ENCODE peak calls at places on chromosomes 6 and 20, in four cellular contexts. O is iPS-NIHi11, Y is ELR, W is Right ventricle myocardium superior. M is an unnamed sample.

GRCh38 chr20:36604952-36605308 is 649 bp upstream of the RAB5IF start:
- DNase-seq in Y (no peak), O (no peak), W (peak; percentile 55), M (no peak)

GRCh38 chr6:56637640-56638039 is 5.0 kb downstream of the DST start:
- DNase-seq in O (peak; percentile 28), W (no peak), Y (peak; percentile 89), M (peak; percentile 82)

GRCh38 chr6:43834528-43835145 is 64.6 kb downstream of the VEGFA start:
- DNase-seq in O (no peak), W (no peak), Y (no peak), M (no peak)

GRCh38 chr6:169199625-169200335 is 53.9 kb downstream of the THBS2 start:
- DNase-seq in W (no peak), Y (no peak), O (no peak), M (no peak)

GRCh38 chr6:144824018-144824417 is 538.9 kb downstream of the UTRN start:
- DNase-seq in Y (no peak), O (no peak), W (no peak), M (no peak)

GRCh38 chr6:30325150-30325872 is 1.4 kb upstream of the TRIM39 start:
- DNase-seq in W (peak; percentile 56), O (no peak), Y (peak; percentile 86), M (peak; percentile 58)

GRCh38 chr20:33490023-33490933 is at the start of gene CBFA2T2:
- DNase-seq in W (no peak), Y (peak; percentile 78), O (no peak), M (peak; percentile 63)

GRCh38 chr6:74280130-74280692 is 584.2 kb downstream of the CD109 start:
- DNase-seq in Y (no peak), O (no peak), W (no peak), M (no peak)

GRCh38 chr6:155461636-155462035 is 6.0 kb upstream of the NOX3 start:
- DNase-seq in W (no peak), Y (no peak), O (no peak), M (no peak)

GRCh38 chr20:23050847-23051627 is 1.6 kb upstream of the THBD start:
- DNase-seq in Y (peak; percentile 57), W (peak; percentile 93), O (peak; percentile 75), M (peak; percentile 71)

GRCh38 chr6:112114577-112115223 is 27.3 kb downstream of the FAM229B start:
- DNase-seq in O (no peak), Y (no peak), W (no peak), M (no peak)

GRCh38 chr6:4819706-4820283 is 43.6 kb downstream of the CDYL start:
- DNase-seq in Y (peak; percentile 53), O (peak; percentile 11), W (no peak), M (peak; percentile 43)

GRCh38 chr20:19275630-19276071 is 63.2 kb downstream of the SLC24A3 start:
- DNase-seq in Y (no peak), W (peak; percentile 72), O (no peak), M (peak; percentile 27)

GRCh38 chr20:25510721-25511120 is 74.6 kb downstream of the NINL start:
- DNase-seq in O (no peak), Y (no peak), W (no peak), M (no peak)

GRCh38 chr6:141110486-141110885 is 1022.2 kb upstream of the GJE1 start:
- DNase-seq in Y (peak; percentile 60), O (no peak), W (no peak), M (no peak)

GRCh38 chr20:13355386-13355785 is 134.3 kb downstream of the ISM1 start:
- DNase-seq in Y (no peak), W (no peak), O (no peak), M (no peak)

GRCh38 chr6:155224031-155224451 is 39.8 kb upstream of the CLDN20 start:
- DNase-seq in Y (peak; percentile 96), O (no peak), W (no peak), M (peak; percentile 84)

GRCh38 chr6:2651536-2651935 is 99.2 kb downstream of the MYLK4 start:
- DNase-seq in W (no peak), Y (no peak), O (no peak), M (no peak)

GRCh38 chr6:156686940-156687874 is 90.0 kb upstream of the ARID1B start:
- DNase-seq in O (peak; percentile 94), Y (peak; percentile 84), W (peak; percentile 94), M (peak; percentile 82)

GRCh38 chr6:7473805-7474329 is 67.6 kb upstream of the DSP start:
- DNase-seq in Y (no peak), W (no peak), O (no peak), M (no peak)

GRCh38 chr6:70166088-70166958 is 136.6 kb downstream of the COL9A1 start:
- DNase-seq in W (peak; percentile 51), O (peak; percentile 64), Y (peak; percentile 62), M (peak; percentile 8)

GRCh38 chr20:62631336-62632317 is 10.7 kb upstream of the SLCO4A1 start:
- DNase-seq in W (no peak), O (no peak), Y (no peak), M (no peak)

GRCh38 chr20:13777171-13777601 is 7.5 kb downstream of the ESF1 start:
- DNase-seq in Y (peak; percentile 60), O (no peak), W (no peak), M (peak; percentile 67)

M was measured in HCEC 1CT.